ENCODE peak calls at places on chromosomes 2 and 18, in ten cellular contexts. P, U, Q, R, B, T, E, X, M and D are unnamed samples.

GRCh38 chr2:10978112-10978670 is 66.5 kb downstream of the KCNF1 start:
- DNase-seq in P (no peak), U (no peak), Q (no peak), R (no peak), B (no peak), T (no peak), E (no peak), X (no peak), M (no peak), D (no peak)

GRCh38 chr2:169796441-169796840 is 2.2 kb upstream of the SSB start:
- DNase-seq in P (peak), U (no peak), Q (no peak), R (no peak), B (no peak), T (no peak), E (no peak), X (no peak), M (no peak), D (no peak)

GRCh38 chr2:84942964-84943421 is 28.0 kb upstream of the KCMF1 start:
- DNase-seq in P (no peak), U (no peak), Q (no peak), R (no peak), B (no peak), T (no peak), E (no peak), X (no peak), M (no peak), D (no peak)

GRCh38 chr2:3146772-3147640 is 230.6 kb downstream of the EIPR1 start:
- DNase-seq in P (no peak), U (no peak), Q (no peak), R (no peak), B (no peak), T (no peak), E (no peak), X (no peak), M (no peak), D (no peak)

GRCh38 chr2:45774688-45775244 is 123.3 kb downstream of the PRKCE start:
- DNase-seq in P (no peak), U (no peak), Q (no peak), R (no peak), B (no peak), T (no peak), E (no peak), X (no peak), M (no peak), D (no peak)

GRCh38 chr18:41389936-41390667 is 564.9 kb upstream of the PIK3C3 start:
- DNase-seq in P (no peak), U (no peak), Q (no peak), R (no peak), B (no peak), T (no peak), E (no peak), X (no peak), M (no peak), D (no peak)

GRCh38 chr2:105812180-105813044 is 67.7 kb downstream of the NCK2 start:
- DNase-seq in P (no peak), U (peak), Q (no peak), R (no peak), B (no peak), T (no peak), E (no peak), X (no peak), M (peak), D (no peak)

GRCh38 chr2:165114345-165114943 is 89.4 kb downstream of the SCN3A start:
- DNase-seq in P (peak), U (no peak), Q (no peak), R (no peak), B (no peak), T (no peak), E (peak), X (no peak), M (no peak), D (no peak)

GRCh38 chr18:59945544-59945943 is 45.7 kb downstream of the PMAIP1 start:
- DNase-seq in P (no peak), U (no peak), Q (no peak), R (no peak), B (no peak), T (no peak), E (no peak), X (no peak), M (no peak), D (no peak)

GRCh38 chr18:63775166-63775730 is at the start of gene SERPINB7:
- DNase-seq in P (peak), U (no peak), Q (no peak), R (no peak), B (no peak), T (no peak), E (peak), X (no peak), M (no peak), D (no peak)

GRCh38 chr2:233705911-233706506 is 6.7 kb upstream of the UGT1A5 start:
- DNase-seq in P (peak), U (no peak), Q (no peak), R (no peak), B (no peak), T (no peak), E (no peak), X (no peak), M (no peak), D (no peak)

GRCh38 chr2:222771832-222772231 is 89.0 kb upstream of the ACSL3 start:
- DNase-seq in P (no peak), U (no peak), Q (no peak), R (no peak), B (no peak), T (no peak), E (no peak), X (no peak), M (no peak), D (no peak)

GRCh38 chr18:79454034-79454735 is 58.5 kb downstream of the NFATC1 start:
- DNase-seq in P (no peak), U (no peak), Q (no peak), R (no peak), B (no peak), T (no peak), E (no peak), X (no peak), M (no peak), D (no peak)

GRCh38 chr2:42193722-42194187 is 24.6 kb downstream of the EML4 start:
- DNase-seq in P (no peak), U (no peak), Q (no peak), R (no peak), B (no peak), T (no peak), E (no peak), X (no peak), M (no peak), D (no peak)